ENCODE peak calls at places on chromosomes 5 and 9, in seven cellular contexts. W, T, C, S, A, Y and I are unnamed samples.

GRCh38 chr9:90774682-90775081 is 26.9 kb upstream of the SYK start:
- DNase-seq in C (no peak), A (no peak), S (no peak), W (no peak), Y (no peak), T (no peak), I (no peak)

GRCh38 chr5:101418735-101419134 is 515.7 kb upstream of the ST8SIA4 start:
- DNase-seq in W (no peak), S (no peak), Y (no peak), A (no peak), T (peak; percentile 4), C (no peak), I (no peak)

GRCh38 chr9:134474058-134474370 is 147.8 kb downstream of the RXRA start:
- DNase-seq in C (no peak), S (peak; percentile 82), Y (no peak), A (peak; percentile 54), T (no peak), W (peak; percentile 59), I (no peak)

GRCh38 chr9:127979333-127980055 is 1.3 kb downstream of the EEIG1 start:
- DNase-seq in W (peak; percentile 73), S (peak; percentile 73), Y (peak; percentile 85), T (peak; percentile 54), A (peak; percentile 29), C (peak; percentile 64), I (no peak)

GRCh38 chr5:176573564-176574296 is 24.6 kb downstream of the CDHR2 start:
- DNase-seq in T (peak; percentile 58), W (peak; percentile 51), A (peak; percentile 32), C (peak; percentile 63), Y (peak; percentile 73), S (peak; percentile 66), I (peak; percentile 93)

GRCh38 chr5:63553069-63553468 is 409.2 kb downstream of the HTR1A start:
- DNase-seq in A (no peak), W (no peak), S (no peak), T (no peak), Y (no peak), C (no peak), I (no peak)

GRCh38 chr5:167699434-167699833 is 592.0 kb upstream of the WWC1 start:
- DNase-seq in A (peak; percentile 99), Y (no peak), C (no peak), W (no peak), S (no peak), T (peak; percentile 97), I (no peak)

GRCh38 chr9:121399883-121400607 is 30.0 kb upstream of the STOM start:
- DNase-seq in C (no peak), T (peak; percentile 80), W (no peak), A (peak; percentile 86), S (no peak), Y (no peak), I (no peak)

GRCh38 chr9:136665111-136665703 is 2.5 kb downstream of the EGFL7 start:
- DNase-seq in A (no peak), Y (no peak), S (no peak), C (no peak), W (no peak), T (no peak), I (no peak)

GRCh38 chr5:133894143-133894542 is 74.3 kb downstream of the C5orf15 start:
- DNase-seq in Y (no peak), C (no peak), T (no peak), S (no peak), A (no peak), W (no peak), I (no peak)

DNA sequence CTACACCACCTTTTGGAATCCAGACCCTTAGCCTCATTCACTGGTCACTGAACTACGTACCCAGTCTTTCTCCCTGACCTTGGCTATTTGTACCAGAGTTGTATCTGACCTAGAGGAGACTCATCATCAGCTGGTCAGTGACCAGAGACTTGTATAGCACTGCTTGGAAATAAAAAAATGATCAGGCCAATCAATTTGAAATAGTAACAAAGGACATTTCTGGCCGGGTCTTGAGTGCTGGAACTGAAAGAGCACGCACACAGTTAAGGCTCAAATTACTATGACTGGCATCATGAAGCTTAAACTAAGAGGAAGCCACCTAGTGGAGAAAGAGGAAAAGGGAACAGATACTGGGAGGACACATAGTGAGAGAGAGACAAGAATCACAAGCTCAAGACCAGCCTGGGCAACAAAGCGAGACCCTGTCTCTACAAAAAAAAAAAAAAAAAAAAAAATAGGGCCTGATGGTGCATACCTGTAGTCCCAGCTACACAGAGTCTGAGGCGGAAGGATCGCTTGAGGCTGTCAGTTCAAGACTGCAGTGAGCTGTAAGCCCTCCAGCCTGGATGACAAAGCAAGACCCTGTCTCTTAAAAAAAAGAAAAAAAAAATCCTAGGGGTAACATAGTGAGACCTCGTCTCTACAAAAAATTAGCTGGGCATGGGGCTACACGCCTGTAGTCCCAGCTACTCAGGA is 12.8 kb upstream of the SRP19 start:
- DNase-seq in Y (no peak), C (no peak), T (peak; percentile 71), A (peak; percentile 78), S (no peak), W (no peak), I (no peak)
- H3K4me3 ChIP-seq in Y (no peak overlapping the region), C (no peak overlapping the region), T (no peak overlapping the region), A (no peak overlapping the region), S (no peak overlapping the region), W (no peak overlapping the region), I (no peak overlapping the region)

DNA sequence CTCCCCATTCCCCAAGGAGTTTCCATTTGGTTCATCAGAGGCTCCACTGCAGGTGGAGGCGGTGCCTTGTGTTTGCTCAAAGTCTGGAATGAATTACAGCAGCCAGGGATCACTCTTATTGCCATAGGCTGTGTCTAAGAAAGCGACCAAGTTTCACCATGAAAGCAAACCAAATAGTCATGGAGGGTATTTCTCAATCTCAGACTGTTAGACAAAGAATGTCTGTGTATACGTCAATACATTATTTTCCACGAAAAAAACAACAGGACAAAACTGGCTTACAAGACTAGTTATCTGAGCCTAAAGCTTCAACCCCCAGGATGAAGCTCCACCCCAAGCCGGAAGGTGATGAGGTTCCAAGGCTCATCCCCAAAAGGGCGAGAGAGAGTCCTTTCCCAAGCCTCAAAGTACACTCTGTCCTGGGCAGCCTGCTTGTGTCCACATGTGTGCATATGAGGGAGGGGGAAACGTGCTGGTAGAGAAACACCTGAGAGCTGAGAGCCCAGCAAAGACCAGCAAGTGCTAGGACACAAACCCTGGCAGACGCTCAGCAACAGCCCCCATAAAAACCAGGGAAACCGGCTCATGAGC is 4.3 kb downstream of the B4GALT1 start:
- DNase-seq in Y (peak; percentile 90), C (peak; percentile 53), A (peak; percentile 79), S (no peak), W (peak; percentile 44), T (peak; percentile 89), I (peak; percentile 74)
- TF ChIP-seq POLR2A in Y (no peak), C (no peak), A (no peak), S (no peak), W (peak; percentile 37), T (no peak), I (no peak)

GRCh38 chr5:137733922-137734695 is 1.8 kb downstream of the KLHL3 start:
- DNase-seq in T (no peak), Y (no peak), C (no peak), W (no peak), S (no peak), A (peak; percentile 47), I (no peak)

GRCh38 chr5:137737349-137738256 is 1.7 kb upstream of the KLHL3 start:
- DNase-seq in C (no peak), Y (no peak), W (no peak), T (no peak), A (peak; percentile 74), S (peak; percentile 78), I (no peak)

GRCh38 chr5:137734962-137735530 is 843 bp downstream of the KLHL3 start:
- DNase-seq in W (peak; percentile 35), S (peak; percentile 38), Y (peak; percentile 68), A (peak; percentile 52), T (no peak), C (no peak), I (peak; percentile 29)

GRCh38 chr5:137733011-137733410 is 2.9 kb downstream of the KLHL3 start:
- DNase-seq in T (no peak), A (peak; percentile 18), Y (no peak), C (no peak), S (no peak), W (no peak), I (no peak)

DNA sequence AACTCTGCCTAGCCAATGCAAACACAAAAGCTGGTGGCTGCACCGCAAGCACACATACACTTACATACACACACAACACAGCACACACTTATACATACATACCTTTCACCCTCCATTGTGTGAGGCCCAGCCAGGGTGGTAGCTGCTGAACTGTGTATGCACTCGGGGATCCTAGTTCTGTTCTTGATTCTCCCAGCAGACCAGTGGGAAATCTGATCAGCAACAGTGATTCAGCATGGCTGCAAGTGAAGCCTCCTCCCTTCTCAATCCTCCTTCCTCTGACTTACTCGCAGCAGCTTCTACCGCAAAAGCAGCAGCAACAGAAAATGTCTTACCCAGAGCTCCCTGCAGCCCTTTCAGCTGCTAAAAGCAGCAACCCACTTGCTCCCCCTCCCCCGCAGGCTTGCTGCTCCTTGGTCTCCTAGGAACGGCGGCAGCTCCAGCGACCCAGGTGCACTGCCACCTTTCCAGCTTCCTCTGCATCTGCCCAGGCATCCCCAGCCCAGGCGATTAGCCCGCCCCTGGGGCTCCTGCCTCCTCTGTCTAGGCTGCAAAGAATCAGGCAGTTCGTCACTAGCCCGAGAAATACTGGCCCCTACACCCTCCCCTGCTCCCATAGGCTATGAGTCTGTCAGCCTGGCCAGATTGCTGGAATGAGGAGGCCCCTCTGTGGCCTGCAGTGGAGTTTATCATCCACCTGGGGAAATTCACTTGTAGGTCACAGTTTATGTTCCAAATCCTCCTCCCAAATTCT is at the start of gene KLHL3:
- DNase-seq in T (no peak), S (peak; percentile 40), W (peak; percentile 41), A (peak; percentile 66), C (peak; percentile 23), Y (no peak), I (no peak)
- TF ChIP-seq CTCF in T (no peak), S (peak; percentile 44), W (no peak), A (peak; percentile 36), C (peak; percentile 46), Y (no peak), I (no peak)

GRCh38 chr5:160083501-160083900 is 35.7 kb downstream of the PWWP2A start:
- DNase-seq in T (peak; percentile 39), W (no peak), A (no peak), Y (no peak), S (no peak), C (no peak), I (no peak)
- H3K4me3 ChIP-seq in T (no peak overlapping the region), W (no peak overlapping the region), A (no peak overlapping the region), Y (no peak overlapping the region), S (no peak overlapping the region), C (no peak overlapping the region), I (no peak overlapping the region)

GRCh38 chr5:34929720-34930526 is 564 bp downstream of the DNAJC21 start:
- DNase-seq in Y (peak; percentile 96), W (peak; percentile 81), A (peak; percentile 66), S (peak; percentile 95), T (peak; percentile 88), C (peak; percentile 89), I (peak; percentile 87)
- TF ChIP-seq POLR2A in Y (no peak), W (peak; percentile 8), A (no peak), S (peak; percentile 75), T (peak; percentile 54), C (peak; percentile 77), I (no peak)